ENCODE peak calls at places on chromosomes 2 and 18, in ten cellular contexts. A is substantia nigra; E is activated T-cell treated with anti-CD3 and anti-CD28 coated beads for 1 hour; J is nephron progenitor cell; P is AG10803; Y is stimulated activated CD4-positive, alpha-beta T cell treated with anti-CD3 and anti-CD28 coated beads, Interleukin-2, amount 100 ng/mL, for 24 hours; M is neural crest cell; L is M059J; R is lower lobe of right lung; Z is GM04504. U is an unnamed sample.

GRCh38 chr2:191501390-191502168 is 176.4 kb upstream of the NABP1 start:
- DNase-seq in R (no peak), M (no peak), L (peak), P (peak), E (no peak), J (no peak), Y (no peak), Z (peak), A (no peak), U (peak)

GRCh38 chr2:75609937-75610508 is 36.6 kb upstream of the MRPL19 start:
- DNase-seq in Y (no peak), Z (no peak), J (no peak), A (no peak), L (peak), P (peak), M (no peak), E (no peak), R (no peak), U (no peak)

GRCh38 chr2:1538663-1539062 is 125.4 kb downstream of the TPO start:
- DNase-seq in J (no peak), A (no peak), Z (no peak), P (peak), E (no peak), Y (no peak), R (no peak), M (no peak), L (peak), U (peak)

GRCh38 chr2:43010428-43011141 is 215.8 kb downstream of the ZFP36L2 start:
- DNase-seq in E (no peak), A (no peak), J (no peak), P (no peak), L (peak), Y (no peak), Z (no peak), M (no peak), R (no peak), U (peak)

GRCh38 chr2:65232636-65233035 is 5.0 kb downstream of the ACTR2 start:
- DNase-seq in R (no peak), Y (no peak), E (no peak), M (no peak), P (peak), J (no peak), Z (no peak), L (peak), A (no peak), U (peak)

GRCh38 chr18:24600076-24600654 is 139.7 kb downstream of the HRH4 start:
- DNase-seq in M (peak), Y (no peak), L (peak), R (no peak), P (peak), E (no peak), Z (peak), J (peak), A (no peak), U (peak)

GRCh38 chr2:223247136-223247535 is 195.1 kb downstream of the KCNE4 start:
- DNase-seq in A (no peak), Z (no peak), Y (no peak), L (peak), R (no peak), M (no peak), E (no peak), P (peak), J (no peak), U (peak)

GRCh38 chr18:2086439-2086838 is 484.9 kb downstream of the METTL4 start:
- DNase-seq in M (no peak), P (no peak), R (no peak), J (no peak), E (no peak), Y (no peak), Z (no peak), L (no peak), A (no peak), U (no peak)

GRCh38 chr2:236162031-236162803 is 6.0 kb downstream of the GBX2 start:
- DNase-seq in A (no peak), E (no peak), Y (no peak), P (no peak), R (no peak), J (no peak), M (no peak), Z (no peak), L (no peak), U (peak)

GRCh38 chr2:100104718-100105677 is 37.4 kb downstream of the AFF3 start:
- DNase-seq in M (peak), Y (peak), P (peak), E (no peak), A (no peak), J (peak), L (no peak), R (no peak), Z (no peak), U (peak)

GRCh38 chr2:210961249-210961648 is 404.9 kb downstream of the CPS1 start:
- DNase-seq in E (no peak), A (no peak), L (peak), M (no peak), P (no peak), J (no peak), Y (no peak), Z (no peak), R (no peak), U (peak)